ENCODE peak calls at places on chromosomes 12 and 14, in four cellular contexts. One of them, this sample, is unnamed.

GRCh38 chr14:54410215-54410614 is 13.4 kb downstream of the CDKN3 start:
- DNase-seq in naive thymus-derived CD4-positive, alpha-beta T cell: no peak
- DNase-seq in tibial artery: no peak
- DNase-seq in EL: no peak
- DNase-seq in this sample: no peak

GRCh38 chr12:104357431-104357952 is 54.0 kb downstream of the EID3 start:
- DNase-seq in EL: peak; percentile 41
- DNase-seq in tibial artery: no peak
- DNase-seq in naive thymus-derived CD4-positive, alpha-beta T cell: no peak
- DNase-seq in this sample: peak; percentile 60

GRCh38 chr14:47040490-47040889 is 388.9 kb upstream of the RPL10L start:
- DNase-seq in naive thymus-derived CD4-positive, alpha-beta T cell: no peak
- DNase-seq in tibial artery: no peak
- DNase-seq in EL: no peak
- DNase-seq in this sample: no peak

GRCh38 chr12:27588786-27589185 is 64.8 kb downstream of the PPFIBP1 start:
- DNase-seq in tibial artery: no peak
- DNase-seq in naive thymus-derived CD4-positive, alpha-beta T cell: no peak
- DNase-seq in EL: no peak
- DNase-seq in this sample: no peak

GRCh38 chr12:114918535-114919233 is 234.7 kb upstream of the TBX3 start:
- DNase-seq in tibial artery: no peak
- DNase-seq in naive thymus-derived CD4-positive, alpha-beta T cell: no peak
- DNase-seq in EL: peak; percentile 91
- DNase-seq in this sample: peak; percentile 58

GRCh38 chr12:132460571-132460970 is 29.4 kb upstream of the FBRSL1 start:
- DNase-seq in tibial artery: no peak
- DNase-seq in naive thymus-derived CD4-positive, alpha-beta T cell: no peak
- DNase-seq in EL: no peak
- DNase-seq in this sample: no peak

GRCh38 chr12:48165089-48166031 is 8.0 kb upstream of the ASB8 start:
- DNase-seq in tibial artery: no peak
- DNase-seq in naive thymus-derived CD4-positive, alpha-beta T cell: peak; percentile 70
- DNase-seq in EL: peak; percentile 53
- DNase-seq in this sample: peak; percentile 63

GRCh38 chr14:85054178-85054577 is 475.8 kb upstream of the FLRT2 start:
- DNase-seq in tibial artery: no peak
- DNase-seq in EL: no peak
- DNase-seq in naive thymus-derived CD4-positive, alpha-beta T cell: no peak
- DNase-seq in this sample: no peak

GRCh38 chr12:67925077-67925476 is 64.2 kb upstream of the IFNG-AS1 start:
- DNase-seq in EL: peak; percentile 25
- DNase-seq in tibial artery: no peak
- DNase-seq in naive thymus-derived CD4-positive, alpha-beta T cell: no peak
- DNase-seq in this sample: no peak

GRCh38 chr12:123044351-123044750 is 63.9 kb downstream of the ARL6IP4 start:
- DNase-seq in tibial artery: no peak
- DNase-seq in naive thymus-derived CD4-positive, alpha-beta T cell: no peak
- DNase-seq in EL: no peak
- DNase-seq in this sample: no peak

GRCh38 chr12:130819681-130820080 is 19.4 kb downstream of the STX2 start:
- DNase-seq in tibial artery: no peak
- DNase-seq in naive thymus-derived CD4-positive, alpha-beta T cell: no peak
- DNase-seq in EL: no peak
- DNase-seq in this sample: no peak

GRCh38 chr14:63545431-63545830 is 2.3 kb upstream of the PPP2R5E start:
- DNase-seq in naive thymus-derived CD4-positive, alpha-beta T cell: no peak
- DNase-seq in EL: no peak
- DNase-seq in tibial artery: no peak
- DNase-seq in this sample: no peak

GRCh38 chr14:104143071-104143470 is 4.7 kb downstream of the KIF26A start:
- DNase-seq in naive thymus-derived CD4-positive, alpha-beta T cell: no peak
- DNase-seq in EL: no peak
- DNase-seq in tibial artery: peak; percentile 50
- DNase-seq in this sample: no peak

This sample was measured in GM03348.